ENCODE peak calls at places on chromosomes 2 and 18, in six cellular contexts. R is HCT116, Y is GM12878, Q is H1, P is K562, S is HepG2. T is an unnamed sample.

GRCh38 chr2:24365051-24365450 is 4.7 kb upstream of the ITSN2 start:
- DNase-seq in R (no peak), S (no peak), Y (no peak), Q (no peak), P (peak; percentile 67), T (no peak)

GRCh38 chr2:186544255-186544675 is 45.6 kb upstream of the ITGAV start:
- DNase-seq in S (peak; percentile 93), P (no peak), Y (no peak), Q (no peak), R (peak; percentile 10), T (no peak)

GRCh38 chr2:144596074-144596871 is 76.4 kb upstream of the ZEB2 start:
- DNase-seq in P (peak; percentile 84), Q (no peak), S (peak; percentile 33), Y (no peak), R (no peak), T (peak; percentile 18)

GRCh38 chr18:31102020-31102684 is at the start of gene DSC2:
- DNase-seq in Q (peak; percentile 79), R (no peak), Y (no peak), P (peak; percentile 79), S (peak; percentile 61), T (peak; percentile 11)

GRCh38 chr18:72460210-72460680 is 83.9 kb downstream of the CBLN2 start:
- DNase-seq in Q (no peak), P (no peak), Y (no peak), R (no peak), S (no peak), T (no peak)

GRCh38 chr2:172428841-172429173 is 1.4 kb downstream of the ITGA6 start:
- DNase-seq in Q (no peak), Y (no peak), S (peak; percentile 64), P (no peak), R (no peak), T (no peak)

GRCh38 chr2:152344561-152345195 is 9.7 kb downstream of the FMNL2 start:
- DNase-seq in Y (no peak), Q (no peak), R (no peak), S (peak; percentile 82), P (no peak), T (no peak)

GRCh38 chr2:73962798-73963197 is 21.9 kb upstream of the TET3 start:
- DNase-seq in R (no peak), P (no peak), S (no peak), Q (no peak), Y (no peak), T (no peak)

GRCh38 chr2:120866071-120866470 is 130.4 kb downstream of the GLI2 start:
- DNase-seq in Y (no peak), P (no peak), Q (no peak), R (no peak), S (no peak), T (no peak)

GRCh38 chr2:157480182-157480961 is 36.5 kb upstream of the CYTIP start:
- DNase-seq in S (no peak), Y (no peak), P (no peak), R (no peak), Q (no peak), T (no peak)

GRCh38 chr2:72887032-72887835 is at the start of gene SPR:
- DNase-seq in R (peak; percentile 43), S (peak; percentile 68), Q (peak; percentile 81), Y (no peak), P (peak; percentile 85), T (no peak)

GRCh38 chr2:170189757-170190156 is 11.8 kb downstream of the MYO3B start:
- DNase-seq in P (no peak), Q (no peak), Y (no peak), R (no peak), S (no peak), T (no peak)

GRCh38 chr2:173109253-173110188 is 33.9 kb downstream of the MAP3K20 start:
- DNase-seq in Q (no peak), P (no peak), Y (no peak), R (no peak), S (peak; percentile 37), T (no peak)

GRCh38 chr18:10032331-10032979 is 118.6 kb downstream of the VAPA start:
- DNase-seq in S (no peak), P (no peak), Y (no peak), R (no peak), Q (peak; percentile 83), T (no peak)

GRCh38 chr2:146985753-146986152 is 859.1 kb upstream of the ACVR2A start:
- DNase-seq in S (no peak), R (no peak), Y (no peak), Q (no peak), P (no peak), T (no peak)

GRCh38 chr2:108987111-108987510 is 1.9 kb downstream of the EDAR start:
- DNase-seq in R (no peak), S (no peak), Q (no peak), P (no peak), Y (no peak), T (no peak)

GRCh38 chr18:53909668-53910067 is 314.8 kb downstream of the MBD2 start:
- DNase-seq in P (peak; percentile 7), R (peak; percentile 19), S (peak; percentile 7), Q (peak; percentile 49), Y (no peak), T (peak; percentile 23)

GRCh38 chr18:50183556-50183955 is 11.4 kb downstream of the MYO5B start:
- DNase-seq in S (peak; percentile 25), Q (no peak), R (peak; percentile 46), P (peak; percentile 35), Y (no peak), T (no peak)

GRCh38 chr2:111701266-111701665 is 182.7 kb downstream of the ANAPC1 start:
- DNase-seq in S (no peak), R (no peak), P (no peak), Q (no peak), Y (no peak), T (no peak)

GRCh38 chr2:226564667-226565066 is 235.0 kb downstream of the IRS1 start:
- DNase-seq in S (no peak), Q (no peak), R (no peak), Y (no peak), P (no peak), T (no peak)

GRCh38 chr2:173354601-173355131 is at the start of gene CDCA7:
- DNase-seq in Y (no peak), P (peak; percentile 89), S (peak; percentile 64), R (peak; percentile 54), Q (peak; percentile 92), T (peak; percentile 70)

GRCh38 chr2:29401994-29402393 is 286.8 kb downstream of the CLIP4 start:
- DNase-seq in Q (no peak), R (no peak), S (no peak), P (no peak), Y (no peak), T (no peak)

GRCh38 chr18:61651880-61652268 is 240.9 kb downstream of the RNF152 start:
- DNase-seq in R (no peak), Y (no peak), Q (no peak), P (no peak), S (no peak), T (no peak)

GRCh38 chr2:183665976-183666375 is 541.7 kb downstream of the NUP35 start:
- DNase-seq in P (no peak), Q (no peak), S (no peak), R (no peak), Y (no peak), T (no peak)

GRCh38 chr18:74289137-74289536 is 2.6 kb downstream of the CYB5A start:
- DNase-seq in Q (no peak), R (no peak), Y (no peak), P (no peak), S (no peak), T (no peak)

GRCh38 chr18:74289946-74290478 is 1.8 kb downstream of the CYB5A start:
- DNase-seq in P (no peak), R (no peak), Y (no peak), S (no peak), Q (no peak), T (no peak)

GRCh38 chr18:74291771-74292540 is at the start of gene CYB5A:
- DNase-seq in P (peak; percentile 79), Q (peak; percentile 99), Y (peak; percentile 87), R (peak; percentile 83), S (peak; percentile 98), T (peak; percentile 83)

GRCh38 chr18:74292541-74292858 is 737 bp upstream of the CYB5A start:
- DNase-seq in Q (no peak), S (no peak), P (no peak), R (no peak), Y (no peak), T (no peak)

GRCh38 chr18:74290831-74291770 is 662 bp downstream of the CYB5A start:
- DNase-seq in S (peak; percentile 34), P (no peak), Y (no peak), R (peak; percentile 39), Q (peak; percentile 77), T (no peak)
- TF ChIP-seq ZNF274 in S (no peak), P (no peak), Y (no peak), R (no peak), Q (no peak), T (no peak)

DNA sequence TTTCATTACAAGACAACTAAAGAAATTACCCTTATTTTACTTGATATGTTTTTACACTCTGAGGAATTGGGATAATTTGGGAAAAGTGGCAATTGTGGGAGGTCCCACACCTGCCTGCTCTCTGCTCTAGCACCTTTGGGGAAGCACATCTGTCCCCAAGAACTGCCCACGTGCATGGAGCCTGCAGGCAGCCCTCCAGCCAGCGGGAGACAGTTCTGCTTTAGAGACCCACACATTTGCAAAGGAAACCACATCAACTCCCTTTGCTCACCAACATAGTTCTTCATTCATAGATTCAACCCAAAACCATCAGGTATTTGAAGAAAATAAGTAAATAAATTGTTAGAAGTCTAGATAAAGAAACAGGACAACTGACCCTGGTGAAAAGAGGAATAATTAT is 239.9 kb upstream of the ID2 start:
- DNase-seq in Q (no peak), P (no peak), S (no peak), R (no peak), Y (no peak), T (no peak)
- TF ChIP-seq ZNF274 in Q (no peak), P (no peak), S (no peak), R (no peak), Y (no peak), T (no peak)

GRCh38 chr2:206918258-206918657 is 21.1 kb upstream of the CPO start:
- DNase-seq in Y (no peak), S (no peak), R (no peak), P (no peak), Q (no peak), T (no peak)

GRCh38 chr2:206920936-206921335 is 18.4 kb upstream of the CPO start:
- DNase-seq in Q (no peak), S (no peak), P (no peak), R (no peak), Y (no peak), T (no peak)

GRCh38 chr2:206920310-206920709 is 19.0 kb upstream of the CPO start:
- DNase-seq in Y (no peak), R (no peak), Q (no peak), S (no peak), P (no peak), T (no peak)

DNA sequence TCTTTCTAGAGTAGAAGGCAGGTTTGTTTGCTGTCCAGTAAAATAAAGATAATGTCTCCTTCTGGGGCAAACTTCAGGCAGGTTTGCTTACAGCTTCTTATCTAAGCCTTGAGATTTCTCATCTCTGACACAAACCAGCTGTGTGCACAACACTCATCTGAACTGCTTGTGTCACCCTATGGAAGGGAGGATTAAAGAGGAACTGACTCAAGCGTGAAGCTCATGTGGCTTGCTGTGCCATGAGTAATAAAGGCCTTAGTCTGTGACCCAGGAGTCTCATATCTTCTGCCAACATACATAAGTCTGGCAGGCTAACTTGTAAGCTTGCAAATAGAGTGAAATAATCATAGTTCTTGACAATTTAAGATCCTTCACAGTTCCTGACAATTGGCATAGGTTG is 24.2 kb upstream of the CPO start:
- DNase-seq in R (peak; percentile 68), Y (no peak), Q (no peak), S (peak; percentile 6), P (peak; percentile 1), T (no peak)
- TF ChIP-seq ZNF274 in R (no peak), Y (no peak), Q (no peak), S (no peak), P (no peak), T (no peak)

GRCh38 chr2:163610817-163611556 is 124.8 kb downstream of the FIGN start:
- DNase-seq in Q (peak; percentile 56), P (no peak), Y (no peak), R (peak; percentile 6), S (peak; percentile 10), T (no peak)
- TF ChIP-seq ZNF274 in Q (no peak), P (no peak), Y (no peak), R (no peak), S (no peak), T (no peak)

T was measured in NT2/D1.